ENCODE peak calls at places on chromosomes 3 and 15, in six cellular contexts. H is GM12892, X is H1, P is K562, S is GM12878, W is SK-N-SH. J is an unnamed sample.

GRCh38 chr3:186849392-186849975 is 7.0 kb downstream of the ADIPOQ start:
- DNase-seq in H (no peak), X (no peak), P (peak; percentile 61), S (peak; percentile 30), W (peak; percentile 60), J (no peak)

GRCh38 chr3:123941150-123941941 is 19.7 kb downstream of the CCDC14 start:
- DNase-seq in H (no peak), X (no peak), P (no peak), S (no peak), W (no peak), J (no peak)

GRCh38 chr15:92714071-92714456 is 58.5 kb upstream of the FAM174B start:
- DNase-seq in H (no peak), X (no peak), P (no peak), S (no peak), W (peak; percentile 83), J (peak; percentile 29)

GRCh38 chr3:146269271-146269670 is 18.4 kb upstream of the PLSCR4 start:
- DNase-seq in H (no peak), X (no peak), P (no peak), S (no peak), W (no peak), J (no peak)

GRCh38 chr3:129934234-129935123 is 40.0 kb upstream of the TRH start:
- DNase-seq in H (peak; percentile 29), X (peak; percentile 64), P (peak; percentile 48), S (no peak), W (peak; percentile 77), J (peak; percentile 27)

GRCh38 chr15:78201281-78202190 is 32.8 kb downstream of the ACSBG1 start:
- DNase-seq in H (no peak), X (peak; percentile 33), P (no peak), S (no peak), W (peak; percentile 4), J (no peak)

GRCh38 chr3:114452176-114452744 is 158.4 kb downstream of the TIGIT start:
- DNase-seq in H (no peak), X (no peak), P (no peak), S (no peak), W (no peak), J (no peak)

GRCh38 chr3:190606596-190606995 is 92.7 kb downstream of the IL1RAP start:
- DNase-seq in H (no peak), X (no peak), P (no peak), S (no peak), W (no peak), J (no peak)

GRCh38 chr3:114892117-114892870 is 254.8 kb downstream of the ZBTB20 start:
- DNase-seq in H (no peak), X (no peak), P (no peak), S (no peak), W (no peak), J (no peak)

GRCh38 chr3:189625566-189625965 is 5.6 kb upstream of the TP63 start:
- DNase-seq in H (no peak), X (no peak), P (no peak), S (no peak), W (no peak), J (no peak)

GRCh38 chr3:28171962-28172361 is 69.5 kb upstream of the CMC1 start:
- DNase-seq in H (no peak), X (no peak), P (no peak), S (no peak), W (no peak), J (no peak)

GRCh38 chr15:63663906-63664305 is 66.7 kb downstream of the FBXL22 start:
- DNase-seq in H (no peak), X (no peak), P (no peak), S (no peak), W (peak; percentile 39), J (no peak)

GRCh38 chr3:105938826-105939225 is 70.0 kb upstream of the CBLB start:
- DNase-seq in H (no peak), X (no peak), P (no peak), S (no peak), W (no peak), J (no peak)

GRCh38 chr15:59300618-59301139 is 72.0 kb downstream of the MYO1E start:
- DNase-seq in H (no peak), X (no peak), P (no peak), S (no peak), W (no peak), J (no peak)

GRCh38 chr15:92655178-92655995 is at the start of gene FAM174B:
- DNase-seq in H (peak; percentile 45), X (peak; percentile 78), P (no peak), S (no peak), W (peak; percentile 92), J (peak; percentile 66)

GRCh38 chr15:29456964-29457363 is 187.3 kb upstream of the NSMCE3 start:
- DNase-seq in H (no peak), X (no peak), P (no peak), S (no peak), W (no peak), J (no peak)

GRCh38 chr3:153087595-153088566 is 74.1 kb upstream of the RAP2B start:
- DNase-seq in H (no peak), X (no peak), P (no peak), S (no peak), W (no peak), J (no peak)

GRCh38 chr15:35444557-35445204 is 101.3 kb downstream of the DPH6 start:
- DNase-seq in H (no peak), X (no peak), P (peak; percentile 60), S (peak; percentile 11), W (peak; percentile 56), J (no peak)

GRCh38 chr15:78003539-78004008 is 73.9 kb downstream of the TBC1D2B start:
- DNase-seq in H (no peak), X (no peak), P (no peak), S (no peak), W (no peak), J (no peak)

GRCh38 chr3:161215186-161215585 is 5.9 kb upstream of the NMD3 start:
- DNase-seq in H (no peak), X (no peak), P (no peak), S (no peak), W (no peak), J (no peak)

GRCh38 chr15:48641416-48641815 is 4.1 kb downstream of the FBN1 start:
- DNase-seq in H (no peak), X (no peak), P (peak; percentile 16), S (peak; percentile 23), W (peak; percentile 42), J (peak; percentile 13)

GRCh38 chr15:68725736-68726135 is 95.0 kb downstream of the ANP32A start:
- DNase-seq in H (no peak), X (no peak), P (no peak), S (no peak), W (no peak), J (no peak)

GRCh38 chr3:111853071-111853470 is 6.0 kb upstream of the PHLDB2 start:
- DNase-seq in H (no peak), X (no peak), P (no peak), S (no peak), W (no peak), J (no peak)

GRCh38 chr3:111848778-111849177 is 10.3 kb upstream of the PHLDB2 start:
- DNase-seq in H (no peak), X (no peak), P (no peak), S (no peak), W (no peak), J (no peak)

GRCh38 chr3:111852540-111852939 is 6.5 kb upstream of the PHLDB2 start:
- DNase-seq in H (no peak), X (no peak), P (no peak), S (no peak), W (peak; percentile 27), J (no peak)

GRCh38 chr3:111850481-111850880 is 8.6 kb upstream of the PHLDB2 start:
- DNase-seq in H (no peak), X (no peak), P (no peak), S (no peak), W (no peak), J (no peak)

GRCh38 chr3:111851511-111851954 is 7.5 kb upstream of the PHLDB2 start:
- DNase-seq in H (no peak), X (no peak), P (no peak), S (no peak), W (no peak), J (no peak)
- TF ChIP-seq POLR2AphosphoS5 in H (no peak), X (no peak), P (no peak), S (no peak), W (no peak), J (no peak)

GRCh38 chr15:67543348-67543718 is 830 bp downstream of the MAP2K5 start:
- DNase-seq in H (no peak), X (no peak), P (peak; percentile 52), S (no peak), W (peak; percentile 56), J (no peak)

GRCh38 chr15:67542462-67543347 is at the start of gene MAP2K5:
- DNase-seq in H (peak; percentile 62), X (peak; percentile 87), P (peak; percentile 90), S (no peak), W (peak; percentile 94), J (peak; percentile 69)

GRCh38 chr15:67544475-67544874 is 2.0 kb downstream of the MAP2K5 start:
- DNase-seq in H (no peak), X (no peak), P (no peak), S (no peak), W (no peak), J (no peak)

GRCh38 chr15:67545864-67546263 is 3.4 kb downstream of the MAP2K5 start:
- DNase-seq in H (no peak), X (no peak), P (no peak), S (no peak), W (no peak), J (no peak)

DNA sequence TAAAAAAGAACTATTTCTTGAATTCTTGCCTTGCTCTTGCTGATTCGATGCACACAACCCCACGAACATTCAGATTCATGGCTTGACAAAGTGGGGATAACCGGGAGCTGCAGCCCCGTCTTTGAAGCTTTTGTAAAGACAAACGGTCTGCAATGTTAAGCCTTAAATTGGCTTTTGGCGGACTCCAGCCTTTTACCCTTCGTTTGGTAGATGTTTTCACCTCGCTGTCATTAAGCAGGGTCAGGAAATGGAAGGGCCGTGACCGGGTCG is 376 bp upstream of the MAP2K5 start:
- DNase-seq in H (no peak), X (no peak), P (no peak), S (no peak), W (no peak), J (no peak)
- TF ChIP-seq TAF1 in H (no peak), X (no peak), P (no peak), S (no peak), W (no peak), J (no peak)

GRCh38 chr15:55739641-55740040 is 3.3 kb downstream of the PRTG start:
- DNase-seq in H (no peak), X (no peak), P (no peak), S (no peak), W (no peak), J (no peak)
- TF ChIP-seq POLR2AphosphoS5 in H (no peak), X (no peak), P (no peak), S (no peak), W (no peak), J (no peak)

GRCh38 chr15:67405208-67406191 is 115.4 kb upstream of the C15orf61 start:
- DNase-seq in H (no peak), X (no peak), P (peak; percentile 39), S (no peak), W (no peak), J (no peak)

GRCh38 chr15:67409175-67409574 is 111.8 kb upstream of the C15orf61 start:
- DNase-seq in H (no peak), X (no peak), P (peak; percentile 56), S (no peak), W (no peak), J (no peak)

GRCh38 chr15:67403428-67403827 is 117.5 kb upstream of the C15orf61 start:
- DNase-seq in H (no peak), X (no peak), P (no peak), S (no peak), W (no peak), J (no peak)

GRCh38 chr15:67407709-67408257 is 113.1 kb upstream of the C15orf61 start:
- DNase-seq in H (no peak), X (no peak), P (no peak), S (no peak), W (no peak), J (no peak)

GRCh38 chr15:67406257-67406861 is 114.6 kb upstream of the C15orf61 start:
- DNase-seq in H (no peak), X (no peak), P (peak; percentile 79), S (no peak), W (no peak), J (no peak)
- TF ChIP-seq TAF1 in H (no peak), X (no peak), P (no peak), S (no peak), W (no peak), J (no peak)